ENCODE peak calls at places on chromosomes 7 and 10, in four cellular contexts. Q is breast epithelium, C is endothelial cell of umbilical vein, J is cardiac muscle cell. P is an unnamed sample. For H3K4me1, the result is how much of the 10 kb centered on the place peaks cover.

GRCh38 chr7:129095258-129095657 is 40.3 kb upstream of the TNPO3 start:
- DNase-seq in Q (no peak), C (no peak), J (no peak), P (no peak)

GRCh38 chr7:106279425-106280182 is 5.2 kb downstream of the NAMPT start:
- DNase-seq in Q (no peak), C (no peak), J (no peak), P (no peak)

GRCh38 chr10:558891-559766 is 130.3 kb downstream of the DIP2C start:
- DNase-seq in Q (no peak), C (no peak), J (no peak), P (no peak)

GRCh38 chr7:130912086-130912909 is 178.3 kb upstream of the KLF14 start:
- DNase-seq in Q (no peak), C (peak), J (no peak), P (no peak)

GRCh38 chr10:61628875-61629513 is 33.7 kb upstream of the CABCOCO1 start:
- DNase-seq in Q (no peak), C (peak), J (peak), P (no peak)

GRCh38 chr7:124992881-124993562 is 63.4 kb upstream of the POT1 start:
- DNase-seq in Q (no peak), C (peak), J (no peak), P (no peak)

GRCh38 chr10:103618575-103619423 is 125.3 kb downstream of the NEURL1 start:
- DNase-seq in Q (no peak), C (no peak), J (no peak), P (peak)

GRCh38 chr7:24462117-24462516 is 111.1 kb upstream of the PALS2 start:
- DNase-seq in Q (no peak), C (no peak), J (no peak), P (no peak)

GRCh38 chr7:78510580-78511188 is 712.1 kb downstream of the PHTF2 start:
- DNase-seq in Q (no peak), C (peak), J (peak), P (no peak)

GRCh38 chr10:761376-761775 is 71.9 kb upstream of the DIP2C start:
- DNase-seq in Q (no peak), C (no peak), J (no peak), P (no peak)

GRCh38 chr7:44223362-44224114 is 22.8 kb downstream of the YKT6 start:
- DNase-seq in Q (no peak), C (no peak), J (peak), P (peak)

GRCh38 chr7:143929224-143929920 is 5.7 kb upstream of the OR2F2 start:
- DNase-seq in Q (no peak), C (no peak), J (no peak), P (no peak)

GRCh38 chr7:143255564-143255963 is 7.7 kb upstream of the GSTK1 start:
- DNase-seq in Q (no peak), C (no peak), J (no peak), P (no peak)

GRCh38 chr7:73423519-73424485 is 9.8 kb upstream of the FZD9 start:
- DNase-seq in Q (no peak), C (peak), J (no peak), P (no peak)

GRCh38 chr10:75739454-75740143 is 308.2 kb downstream of the LRMDA start:
- DNase-seq in Q (no peak), C (no peak), J (no peak), P (no peak)

GRCh38 chr10:48253970-48254657 is 20.4 kb downstream of the FRMPD2 start:
- DNase-seq in Q (no peak), C (peak), J (no peak), P (no peak)

GRCh38 chr10:103648951-103649532 is 155.5 kb downstream of the NEURL1 start:
- DNase-seq in Q (no peak), C (no peak), J (no peak), P (no peak)

GRCh38 chr10:132908621-132909295 is 33.6 kb downstream of the CFAP46 start:
- DNase-seq in Q (no peak), C (no peak), J (no peak), P (peak)

GRCh38 chr10:17428616-17429097 is 25.7 kb downstream of the ST8SIA6 start:
- DNase-seq in Q (no peak), C (peak), J (no peak), P (no peak)

GRCh38 chr7:142476077-142476476 is 218.2 kb upstream of the PRSS58 start:
- DNase-seq in Q (no peak), C (no peak), J (no peak), P (no peak)

GRCh38 chr7:75968561-75969001 is 25.8 kb downstream of the TMEM120A start:
- DNase-seq in Q (no peak), C (no peak), J (no peak), P (no peak)

GRCh38 chr7:90473819-90474218 is 4.4 kb downstream of the PTTG1IP2 start:
- DNase-seq in Q (no peak), C (no peak), J (no peak), P (no peak)

GRCh38 chr10:24899571-24899970 is 52.8 kb downstream of the PRTFDC1 start:
- DNase-seq in Q (no peak), C (no peak), J (no peak), P (no peak)

GRCh38 chr7:95457947-95458346 is 23.1 kb upstream of the PON2 start:
- DNase-seq in Q (no peak), C (no peak), J (no peak), P (no peak)

GRCh38 chr7:12397671-12398070 is 6.0 kb downstream of the VWDE start:
- DNase-seq in Q (no peak), C (no peak), J (no peak), P (no peak)

GRCh38 chr10:124926548-124926947 is 15.4 kb upstream of the ZRANB1 start:
- DNase-seq in Q (no peak), C (no peak), J (no peak), P (no peak)

GRCh38 chr7:47152307-47152706 is 429.6 kb downstream of the TNS3 start:
- DNase-seq in Q (no peak), C (no peak), J (no peak), P (no peak)
- H3K4me1 ChIP-seq in Q (under half), C (under half), J (under half), P (under half)

GRCh38 chr10:88992945-88993537 is 2.4 kb downstream of the FAS start:
- DNase-seq in Q (no peak), C (no peak), J (no peak), P (no peak)

GRCh38 chr10:88989824-88990527 is 622 bp upstream of the FAS start:
- DNase-seq in Q (no peak), C (peak), J (peak), P (no peak)

GRCh38 chr10:88991900-88992237 is 1.3 kb downstream of the FAS start:
- DNase-seq in Q (no peak), C (no peak), J (no peak), P (no peak)

GRCh38 chr10:88990528-88991160 is at the start of gene FAS:
- DNase-seq in Q (peak), C (peak), J (peak), P (peak)

GRCh38 chr10:88991161-88991899 is 732 bp downstream of the FAS start:
- DNase-seq in Q (peak), C (peak), J (peak), P (peak)
- TF ChIP-seq CTCF in Q (no peak), C (no peak), J (peak), P (no peak)

DNA sequence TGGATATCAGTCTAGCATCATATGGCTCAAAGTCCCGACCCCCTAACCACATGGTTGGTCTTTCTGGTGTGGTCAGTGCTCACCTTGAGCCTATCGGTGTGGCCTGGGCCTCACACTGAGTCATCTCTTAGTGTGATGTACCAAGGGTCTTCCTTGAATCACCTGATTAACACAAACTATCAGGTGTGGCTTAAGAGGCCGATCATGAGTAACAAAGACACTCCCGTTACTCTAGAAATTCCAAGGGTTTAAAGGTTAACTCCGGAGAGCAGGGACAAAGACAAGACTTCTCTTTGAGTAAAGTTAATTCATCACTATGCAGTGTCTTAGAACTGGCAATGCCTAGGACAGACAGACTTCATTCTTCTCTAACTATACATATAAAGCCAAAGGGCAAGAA is 52.3 kb upstream of the ARMC3 start:
- DNase-seq in Q (no peak), C (no peak), J (no peak), P (no peak)
- H3K27ac ChIP-seq in Q (no peak), C (no peak), J (no peak), P (no peak)

GRCh38 chr10:93436577-93436976 is 45.6 kb downstream of the MYOF start:
- DNase-seq in Q (no peak), C (peak), J (no peak), P (no peak)

GRCh38 chr10:93440591-93441012 is 41.5 kb downstream of the MYOF start:
- DNase-seq in Q (no peak), C (no peak), J (no peak), P (no peak)

GRCh38 chr10:93437000-93437945 is 44.9 kb downstream of the MYOF start:
- DNase-seq in Q (peak), C (peak), J (peak), P (peak)

GRCh38 chr10:93437946-93438795 is 44.0 kb downstream of the MYOF start:
- DNase-seq in Q (no peak), C (peak), J (no peak), P (no peak)

GRCh38 chr10:93438796-93439253 is 43.3 kb downstream of the MYOF start:
- DNase-seq in Q (peak), C (no peak), J (peak), P (peak)
- H3K4me1 ChIP-seq in Q (under half), C (half or more), J (under half), P (under half)

GRCh38 chr7:104857458-104858425 is 156.3 kb upstream of the KMT2E start:
- DNase-seq in Q (no peak), C (no peak), J (no peak), P (no peak)

GRCh38 chr7:104859754-104860426 is 154.1 kb upstream of the KMT2E start:
- DNase-seq in Q (no peak), C (no peak), J (no peak), P (no peak)

GRCh38 chr7:104861729-104862128 is 152.3 kb upstream of the KMT2E start:
- DNase-seq in Q (no peak), C (no peak), J (peak), P (no peak)

GRCh38 chr7:104862719-104863118 is 151.3 kb upstream of the KMT2E start:
- DNase-seq in Q (no peak), C (no peak), J (peak), P (no peak)
- TF ChIP-seq CTCF in Q (no peak), C (no peak), J (peak), P (no peak)